ENCODE peak calls at places on chromosomes 7 and 10, in nine cellular contexts. E, P, L, C, I, S, U, D and G are unnamed samples.

GRCh38 chr10:44985175-44985681 is 6.6 kb upstream of the DEPP1 start:
- DNase-seq in P (no peak), L (no peak), I (no peak), D (no peak), E (no peak), S (no peak), C (no peak), U (no peak), G (no peak)

GRCh38 chr10:3882855-3883254 is 97.8 kb upstream of the KLF6 start:
- DNase-seq in E (no peak), L (no peak), S (no peak), U (no peak), I (no peak), D (no peak), P (no peak), C (no peak), G (no peak)

GRCh38 chr7:114293289-114294012 is 121.2 kb upstream of the FOXP2 start:
- DNase-seq in P (no peak), E (no peak), D (no peak), C (peak), I (no peak), S (no peak), U (peak), L (peak), G (no peak)

GRCh38 chr7:584122-584465 is 64.4 kb upstream of the PDGFA start:
- DNase-seq in P (no peak), D (no peak), C (peak), U (no peak), E (peak), L (no peak), I (no peak), S (no peak), G (no peak)

GRCh38 chr10:32059472-32059871 is 3.2 kb upstream of the KIF5B start:
- DNase-seq in S (no peak), L (peak), C (no peak), E (no peak), U (no peak), P (no peak), I (no peak), D (no peak), G (no peak)

GRCh38 chr7:23184709-23185354 is 3.0 kb downstream of the NUP42 start:
- DNase-seq in L (peak), U (peak), P (no peak), E (no peak), D (no peak), I (peak), C (peak), S (peak), G (no peak)

GRCh38 chr10:66180651-66181318 is 745.1 kb upstream of the LRRTM3 start:
- DNase-seq in D (no peak), L (peak), S (peak), P (no peak), E (peak), C (peak), I (peak), U (peak), G (peak)

GRCh38 chr10:34314457-34314856 is 500.6 kb downstream of the PARD3 start:
- DNase-seq in D (no peak), E (no peak), I (no peak), S (no peak), L (peak), P (no peak), U (no peak), C (no peak), G (no peak)

GRCh38 chr10:79063661-79064490 is 4.9 kb upstream of the ZMIZ1 start:
- DNase-seq in U (no peak), P (no peak), I (no peak), E (no peak), C (no peak), L (no peak), S (no peak), D (no peak), G (no peak)

GRCh38 chr7:26188291-26188999 is 12.1 kb downstream of the HNRNPA2B1 start:
- DNase-seq in C (no peak), L (peak), U (no peak), I (no peak), D (no peak), E (no peak), P (no peak), S (no peak), G (no peak)

GRCh38 chr7:100568936-100569844 is 4.5 kb downstream of the SAP25 start:
- DNase-seq in E (peak), I (no peak), P (no peak), S (no peak), D (peak), L (peak), C (peak), U (peak), G (no peak)

GRCh38 chr7:129825005-129825553 is 127.7 kb downstream of the UBE2H start:
- DNase-seq in L (peak), C (no peak), S (peak), E (peak), P (no peak), I (peak), D (peak), U (peak), G (no peak)

GRCh38 chr7:80136276-80137045 is 1.8 kb downstream of the GNAI1 start:
- DNase-seq in S (no peak), D (no peak), I (no peak), P (no peak), U (peak), E (no peak), C (no peak), L (no peak), G (no peak)

GRCh38 chr10:131656446-131656845 is 244.4 kb upstream of the PPP2R2D start:
- DNase-seq in C (no peak), P (no peak), S (no peak), U (no peak), D (no peak), E (no peak), I (no peak), L (no peak), G (no peak)

GRCh38 chr10:60823324-60823723 is 45.0 kb downstream of the CDK1 start:
- DNase-seq in U (no peak), P (no peak), I (no peak), S (no peak), E (no peak), D (no peak), L (no peak), C (no peak), G (no peak)

GRCh38 chr10:36677170-36677768 is 448.1 kb upstream of the ANKRD30A start:
- DNase-seq in P (no peak), S (no peak), E (no peak), L (no peak), C (no peak), D (no peak), U (peak), I (no peak), G (no peak)

GRCh38 chr10:43401627-43402026 is 7.4 kb downstream of the HNRNPF start:
- DNase-seq in D (no peak), I (no peak), C (no peak), U (no peak), E (no peak), P (no peak), S (no peak), L (peak), G (no peak)

GRCh38 chr7:100034871-100035510 is 14.6 kb upstream of the ZSCAN21 start:
- DNase-seq in E (no peak), U (peak), L (no peak), P (no peak), I (no peak), S (no peak), D (no peak), C (no peak), G (no peak)

GRCh38 chr10:18710201-18710653 is 51.0 kb downstream of the ARL5B start:
- DNase-seq in D (peak), E (no peak), S (no peak), P (no peak), I (no peak), L (no peak), U (no peak), C (no peak), G (no peak)

GRCh38 chr7:18499407-18500197 is 4.1 kb downstream of the HDAC9 start:
- DNase-seq in D (no peak), P (no peak), U (peak), L (no peak), C (no peak), I (no peak), S (no peak), E (no peak), G (peak)

GRCh38 chr10:29791773-29792172 is 157.0 kb upstream of the SVIL start:
- DNase-seq in D (no peak), P (no peak), U (no peak), C (no peak), E (no peak), I (no peak), L (no peak), S (no peak), G (no peak)

GRCh38 chr7:81624650-81625310 is 145.1 kb downstream of the HGF start:
- DNase-seq in L (no peak), E (no peak), C (no peak), I (no peak), D (no peak), S (no peak), U (peak), P (no peak), G (no peak)

GRCh38 chr7:39942883-39943282 is 7.2 kb upstream of the CDK13 start:
- DNase-seq in S (no peak), P (no peak), I (no peak), U (no peak), E (no peak), C (no peak), L (no peak), D (no peak), G (no peak)

GRCh38 chr7:40105879-40106473 is 28.4 kb downstream of the MPLKIP start:
- DNase-seq in I (no peak), S (no peak), L (peak), E (no peak), D (no peak), P (no peak), C (no peak), U (peak), G (no peak)

GRCh38 chr7:2255145-2256139 is 13.4 kb downstream of the NUDT1 start:
- DNase-seq in I (no peak), U (no peak), D (no peak), P (no peak), C (no peak), S (no peak), L (no peak), E (no peak), G (no peak)

GRCh38 chr7:131657881-131658280 is 101.5 kb upstream of the PODXL start:
- DNase-seq in E (no peak), I (no peak), S (no peak), D (no peak), C (no peak), U (no peak), P (no peak), L (no peak), G (no peak)

GRCh38 chr7:107858280-107858679 is 32.7 kb upstream of the DLD start:
- DNase-seq in P (no peak), L (no peak), U (no peak), I (no peak), E (no peak), S (no peak), D (no peak), C (no peak), G (no peak)

GRCh38 chr7:41787951-41788350 is 85.1 kb upstream of the INHBA start:
- DNase-seq in E (no peak), D (no peak), I (no peak), S (no peak), P (no peak), C (no peak), U (peak), L (no peak), G (no peak)

DNA sequence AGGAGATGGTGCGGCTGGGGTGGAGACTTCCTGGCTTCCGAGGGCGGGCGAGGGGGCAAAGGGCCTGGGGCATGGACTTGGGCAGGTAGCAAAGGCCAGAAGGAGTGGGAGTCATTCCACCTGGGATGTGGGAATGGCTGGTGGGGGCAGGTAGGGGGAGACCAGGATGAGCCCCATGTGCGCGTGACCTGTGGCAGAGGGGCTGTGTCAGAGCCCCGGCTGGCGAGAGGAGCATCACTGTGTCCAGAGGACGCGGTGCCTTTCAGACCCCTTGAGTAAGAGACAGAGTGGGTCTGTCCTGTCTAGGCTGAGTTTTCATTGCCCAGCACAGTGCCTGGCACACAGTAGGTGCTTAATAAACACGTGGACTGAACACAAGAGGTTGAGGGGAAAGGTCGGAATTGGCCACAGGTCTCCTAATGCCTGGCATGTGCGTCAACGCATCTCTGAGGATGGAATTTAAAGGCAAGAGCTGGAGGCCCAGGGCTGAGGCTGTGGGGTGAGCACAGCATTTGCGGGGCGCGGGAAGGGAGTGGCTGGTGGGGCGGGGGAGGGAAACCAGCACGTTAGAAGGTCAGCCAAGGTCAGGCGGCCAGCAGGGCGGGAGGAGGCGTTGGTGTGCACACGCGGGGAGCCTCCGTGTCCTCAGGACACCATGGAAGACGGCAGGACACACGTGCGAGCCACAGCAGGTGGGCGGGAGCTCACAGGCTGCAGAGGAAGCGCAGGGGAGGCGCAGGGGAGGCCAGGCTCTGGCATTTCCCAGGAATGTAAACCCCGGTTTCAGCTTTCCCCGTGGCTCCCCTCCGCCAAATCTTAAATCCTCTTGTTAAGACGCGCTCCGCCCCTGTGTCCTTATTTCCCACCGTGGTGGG is 51.8 kb downstream of the CUX1 start:
- DNase-seq in D (peak), E (no peak), L (peak), C (no peak), S (no peak), I (no peak), P (no peak), U (no peak), G (no peak)
- H3K27ac ChIP-seq in D (peak), E (no peak), L (peak), C (no peak), S (no peak), I (peak), P (no peak), U (no peak), G (peak)

DNA sequence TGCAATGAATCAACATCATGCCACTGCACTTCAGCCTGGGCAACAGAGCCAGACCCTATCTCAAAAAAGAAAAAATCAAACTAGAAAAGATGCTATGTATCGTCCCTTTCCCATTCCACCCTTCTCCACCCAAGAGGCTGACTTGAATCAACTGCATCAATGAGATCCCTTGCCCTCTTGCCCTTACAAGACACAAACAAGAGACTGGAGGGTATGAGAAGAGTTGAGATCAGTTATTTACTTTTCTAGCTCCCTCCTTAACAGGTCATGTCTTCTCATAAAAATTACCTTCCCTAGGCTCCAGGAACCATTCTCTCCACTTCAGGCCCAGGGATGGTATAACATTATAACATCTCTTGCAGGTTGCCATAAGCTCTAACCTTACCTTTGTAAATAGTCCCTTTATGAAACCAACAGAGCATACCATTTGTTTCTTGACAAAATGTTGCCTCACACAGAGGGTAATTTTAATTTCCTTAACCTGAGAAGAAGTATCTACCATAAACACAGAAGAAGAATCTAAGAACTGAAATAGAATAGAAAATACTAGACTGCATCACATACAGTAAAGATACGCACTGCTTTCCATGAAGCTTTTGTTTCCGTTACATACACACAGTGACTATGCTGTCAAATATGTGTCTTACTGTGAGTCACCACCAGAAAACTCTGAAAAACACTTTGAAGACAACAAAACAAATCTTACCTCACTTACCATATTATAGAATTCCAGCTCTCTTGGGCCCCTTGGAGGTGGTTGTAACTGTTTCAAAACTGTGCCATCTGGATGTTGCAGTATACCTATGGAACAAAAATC is 30.5 kb downstream of the IPMK start:
- DNase-seq in S (peak), L (peak), U (peak), I (peak), E (no peak), C (no peak), D (no peak), P (no peak), G (no peak)
- H3K27ac ChIP-seq in S (peak), L (no peak), U (peak), I (peak), E (no peak), C (no peak), D (no peak), P (no peak), G (no peak)

DNA sequence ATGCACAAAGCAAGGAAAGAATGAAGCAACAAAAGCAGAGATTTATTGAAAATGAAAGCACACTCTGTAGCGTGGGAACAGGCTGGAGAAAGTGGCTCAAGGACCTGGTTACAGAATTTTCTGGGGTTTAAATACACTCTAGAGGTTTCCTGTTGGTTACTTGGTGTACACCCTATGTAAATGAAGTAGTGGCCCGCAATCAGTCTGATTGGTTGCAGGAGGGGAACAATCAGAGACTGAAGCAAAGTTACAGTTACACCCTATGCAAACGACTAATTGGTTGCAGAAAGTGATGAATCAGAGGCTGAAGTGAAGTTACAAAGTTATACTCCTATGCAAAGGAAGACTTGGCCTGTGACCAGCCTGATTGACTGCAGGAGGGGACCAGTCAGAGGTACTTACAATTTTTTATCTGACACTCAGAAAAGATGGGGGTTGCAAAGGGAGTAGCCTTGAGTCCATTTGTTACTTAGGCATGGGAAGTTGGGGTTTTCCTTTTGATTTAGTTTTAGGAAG is 3.6 kb upstream of the MTPN start:
- DNase-seq in E (peak), S (no peak), P (no peak), L (no peak), U (peak), C (peak), D (no peak), I (no peak), G (peak)
- H3K27ac ChIP-seq in E (peak), S (no peak), P (peak), L (no peak), U (peak), C (peak), D (peak), I (no peak), G (peak)

DNA sequence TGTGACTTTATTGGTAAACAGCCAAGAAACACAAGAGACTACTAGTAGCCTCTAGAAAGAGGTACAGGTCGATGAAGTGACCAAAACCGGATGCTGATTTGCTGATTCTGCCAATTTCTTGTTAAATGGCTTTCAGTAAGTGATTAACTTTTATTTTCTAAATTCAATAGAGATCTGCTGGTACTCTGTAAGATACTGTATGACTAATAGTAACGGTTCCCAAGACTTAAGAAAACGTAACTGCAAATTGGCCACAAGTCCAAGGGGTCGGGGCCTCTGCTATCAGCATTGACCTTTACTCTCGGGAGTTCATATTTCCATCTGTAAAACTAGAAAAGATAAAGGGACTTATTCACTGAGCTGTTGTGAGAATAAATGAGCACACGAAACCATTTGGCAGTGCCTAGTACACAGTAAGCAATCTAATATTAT is 1.4 kb downstream of the FAM3C start:
- DNase-seq in P (no peak), L (no peak), I (no peak), E (no peak), S (no peak), U (no peak), D (no peak), C (no peak), G (no peak)
- H3K27ac ChIP-seq in P (no peak), L (no peak), I (no peak), E (peak), S (peak), U (no peak), D (peak), C (no peak), G (no peak)

GRCh38 chr7:6057316-6058128 is 26.3 kb downstream of the ANKRD61 start:
- DNase-seq in U (peak), C (no peak), L (peak), P (no peak), E (no peak), I (no peak), S (no peak), D (no peak), G (no peak)
- H3K27ac ChIP-seq in U (peak), C (no peak), L (no peak), P (no peak), E (peak), I (peak), S (peak), D (peak), G (no peak)

GRCh38 chr7:51244890-51245289 is 71.7 kb downstream of the COBL start:
- DNase-seq in I (no peak), D (no peak), S (no peak), C (no peak), U (no peak), E (no peak), L (no peak), P (no peak), G (no peak)

GRCh38 chr7:51243631-51244030 is 73.0 kb downstream of the COBL start:
- DNase-seq in D (peak), E (no peak), S (no peak), C (no peak), I (no peak), P (no peak), U (no peak), L (no peak), G (no peak)

GRCh38 chr7:51244053-51244452 is 72.6 kb downstream of the COBL start:
- DNase-seq in P (no peak), L (no peak), D (no peak), C (no peak), U (no peak), S (no peak), I (no peak), E (no peak), G (no peak)

GRCh38 chr7:51242007-51242691 is 74.5 kb downstream of the COBL start:
- DNase-seq in I (no peak), S (no peak), U (no peak), C (no peak), L (no peak), D (no peak), E (no peak), P (no peak), G (no peak)

DNA sequence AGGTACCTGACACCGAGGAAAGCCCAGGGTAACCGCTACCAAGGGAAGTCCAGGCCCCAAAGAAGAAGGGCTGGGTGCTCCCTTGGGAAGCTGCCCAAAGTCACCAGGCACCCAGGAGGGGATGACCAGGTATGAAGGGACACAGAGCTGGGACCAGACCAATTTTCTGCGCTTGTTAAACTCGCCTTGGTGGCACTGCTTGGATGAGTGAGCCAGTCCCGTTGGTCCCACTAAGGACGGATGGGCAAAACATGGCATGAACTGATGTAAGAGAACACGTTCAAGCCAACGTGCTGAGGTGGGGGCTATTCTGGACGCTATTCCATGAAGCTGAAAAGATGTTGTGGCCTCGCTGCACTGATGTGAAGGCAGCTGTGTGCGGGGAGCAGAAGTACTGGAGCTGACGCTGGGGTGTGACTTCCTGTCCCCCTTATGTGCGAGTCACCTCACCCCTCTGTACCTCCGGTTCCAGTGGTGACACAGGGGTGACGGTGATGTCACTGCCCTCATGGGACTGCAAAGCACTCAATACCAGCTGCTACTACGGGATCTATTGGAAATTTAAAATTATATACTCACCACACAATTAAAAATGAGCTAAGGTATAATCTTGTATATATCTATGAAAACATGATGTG is 73.6 kb downstream of the COBL start:
- DNase-seq in E (no peak), L (no peak), S (no peak), P (no peak), D (no peak), C (no peak), U (no peak), I (no peak), G (no peak)
- H3K27ac ChIP-seq in E (no peak), L (no peak), S (no peak), P (no peak), D (peak), C (no peak), U (no peak), I (no peak), G (no peak)